ENCODE peak calls at places on chromosomes 1 and 21, in four cellular contexts. U, A, M and Z are unnamed samples.

GRCh38 chr1:1206376-1207253 is at the start of gene TNFRSF18:
- DNase-seq in U (no peak), A (no peak), M (no peak), Z (no peak)

GRCh38 chr1:117061986-117062415 is 1.9 kb downstream of the TTF2 start:
- DNase-seq in U (no peak), A (peak; percentile 79), M (no peak), Z (no peak)

GRCh38 chr21:33123396-33124120 is 53.6 kb downstream of the OLIG1 start:
- DNase-seq in U (no peak), A (no peak), M (peak; percentile 37), Z (no peak)

GRCh38 chr1:214473392-214473791 is 78.0 kb downstream of the PTPN14 start:
- DNase-seq in U (no peak), A (no peak), M (no peak), Z (peak; percentile 97)

GRCh38 chr1:115184260-115184950 is 95.1 kb upstream of the TSPAN2 start:
- DNase-seq in U (no peak), A (no peak), M (no peak), Z (no peak)

GRCh38 chr1:151312439-151313225 is 14.6 kb downstream of the PI4KB start:
- DNase-seq in U (no peak), A (no peak), M (no peak), Z (no peak)

GRCh38 chr1:164673584-164674214 is 114.7 kb downstream of the PBX1 start:
- DNase-seq in U (no peak), A (peak; percentile 24), M (no peak), Z (peak; percentile 18)

GRCh38 chr1:108512239-108513071 is 47.4 kb upstream of the EEIG2 start:
- DNase-seq in U (no peak), A (peak; percentile 43), M (peak; percentile 53), Z (peak; percentile 38)

GRCh38 chr1:167935252-167936067 is 1.0 kb upstream of the DCAF6 start:
- DNase-seq in U (no peak), A (peak; percentile 53), M (peak; percentile 77), Z (peak; percentile 34)

GRCh38 chr1:16068356-16069270 is 4.8 kb downstream of the FAM131C start:
- DNase-seq in U (no peak), A (no peak), M (no peak), Z (no peak)

GRCh38 chr21:41596241-41596925 is 88.4 kb upstream of the TMPRSS2 start:
- DNase-seq in U (no peak), A (no peak), M (no peak), Z (no peak)

GRCh38 chr1:58704616-58705021 is 4.8 kb upstream of the MYSM1 start:
- DNase-seq in U (no peak), A (no peak), M (no peak), Z (no peak)